ENCODE peak calls at places on chromosomes 3 and 15, in ten cellular contexts. A is activated naive CD4-positive, alpha-beta T cell; Y is DMS153; B is AG09319; L is activated T-helper 1 cell treated with anti-CD3 and anti-CD28 coated beads, Interleukin-2, amount 50 U/mL, for 16 hours; V is NCI-H2029 treated with DMSO at 0.1 percent for 48 hours; O is activated CD8-positive, alpha-beta T cell treated with anti-CD3 and anti-CD28 coated beads for 36 hours; P is stimulated activated CD4-positive, alpha-beta T cell treated with anti-CD3 and anti-CD28 coated beads, TNF-alpha, amount 100 ng/mL, for 1 hour; J is CD8-positive, alpha-beta memory T cell; G is CD4-positive, alpha-beta T cell. F is an unnamed sample.

GRCh38 chr3:23094890-23095462 is 108.2 kb upstream of the UBE2E2 start:
- DNase-seq in Y (peak), A (no peak), J (no peak), L (no peak), G (no peak), P (no peak), O (no peak), V (peak), B (no peak), F (no peak)

GRCh38 chr3:141331370-141332318 is 36.7 kb upstream of the ZBTB38 start:
- DNase-seq in O (no peak), Y (no peak), B (peak), V (no peak), G (no peak), J (no peak), A (no peak), L (no peak), P (no peak), F (no peak)

GRCh38 chr15:79923068-79923514 is 26.3 kb upstream of the MTHFS start:
- DNase-seq in B (no peak), P (peak), A (peak), V (no peak), J (peak), O (peak), G (peak), Y (no peak), L (peak), F (no peak)

GRCh38 chr3:194910414-194910979 is 224.8 kb downstream of the FAM43A start:
- DNase-seq in V (no peak), G (no peak), B (no peak), J (no peak), Y (no peak), P (no peak), O (no peak), A (no peak), L (no peak), F (no peak)

GRCh38 chr15:33094336-33094735 is 100.2 kb downstream of the FMN1 start:
- DNase-seq in B (no peak), Y (no peak), O (no peak), J (no peak), V (no peak), L (no peak), G (no peak), P (no peak), A (no peak), F (no peak)

GRCh38 chr3:47421741-47422649 is 41.2 kb downstream of the PTPN23 start:
- DNase-seq in J (no peak), O (peak), B (no peak), P (no peak), G (no peak), L (no peak), A (no peak), Y (no peak), V (peak), F (no peak)

GRCh38 chr3:196501316-196502064 is 2.1 kb downstream of the RNF168 start:
- DNase-seq in V (no peak), A (no peak), Y (no peak), J (no peak), B (no peak), O (peak), G (no peak), P (peak), L (no peak), F (no peak)

GRCh38 chr15:40443846-40444245 is 3.1 kb downstream of the BAHD1 start:
- DNase-seq in V (no peak), G (no peak), J (no peak), B (no peak), Y (no peak), P (no peak), A (no peak), O (no peak), L (no peak), F (no peak)

GRCh38 chr3:115347737-115348136 is 200.6 kb upstream of the ZBTB20 start:
- DNase-seq in G (no peak), P (no peak), L (no peak), O (no peak), V (no peak), A (no peak), B (no peak), J (no peak), Y (no peak), F (no peak)

GRCh38 chr3:129324855-129325254 is 46.2 kb downstream of the HMCES start:
- DNase-seq in G (no peak), J (no peak), O (no peak), A (no peak), Y (no peak), V (no peak), P (no peak), L (no peak), B (no peak), F (no peak)

GRCh38 chr3:172622916-172623700 is 87.8 kb downstream of the NCEH1 start:
- DNase-seq in A (peak), O (peak), J (peak), Y (peak), B (no peak), P (no peak), V (no peak), L (no peak), G (peak), F (peak)

GRCh38 chr3:69181592-69182211 is 59.3 kb upstream of the LMOD3 start:
- DNase-seq in A (no peak), P (no peak), G (no peak), L (no peak), O (no peak), B (no peak), V (no peak), J (no peak), Y (no peak), F (no peak)

GRCh38 chr3:139559541-139559940 is 20.0 kb upstream of the RBP1 start:
- DNase-seq in A (no peak), Y (no peak), B (no peak), G (no peak), O (no peak), L (no peak), P (no peak), J (no peak), V (no peak), F (no peak)

GRCh38 chr3:10707984-10708868 is 107.8 kb upstream of the SLC6A11 start:
- DNase-seq in P (no peak), A (no peak), L (no peak), O (no peak), J (no peak), Y (no peak), B (no peak), G (no peak), V (no peak), F (no peak)

GRCh38 chr3:159586587-159587202 is 401.9 kb upstream of the IL12A start:
- DNase-seq in J (no peak), L (no peak), O (no peak), A (no peak), G (no peak), B (no peak), Y (no peak), P (no peak), V (no peak), F (no peak)

GRCh38 chr3:156509209-156510174 is 45.4 kb downstream of the SSR3 start:
- DNase-seq in V (peak), L (no peak), O (no peak), P (no peak), G (no peak), B (peak), J (no peak), A (no peak), Y (peak), F (peak)

GRCh38 chr3:47425959-47426358 is 45.1 kb downstream of the PTPN23 start:
- DNase-seq in L (no peak), O (no peak), J (no peak), G (no peak), P (no peak), B (no peak), V (no peak), Y (no peak), A (no peak), F (no peak)

GRCh38 chr3:138328341-138328740 is 1.3 kb downstream of the NME9 start:
- DNase-seq in B (no peak), Y (no peak), A (no peak), J (no peak), O (no peak), L (no peak), V (no peak), P (no peak), G (no peak), F (no peak)

GRCh38 chr15:70835415-70835814 is 18.5 kb downstream of the LARP6 start:
- DNase-seq in V (no peak), G (no peak), L (no peak), Y (no peak), P (no peak), B (no peak), J (no peak), O (no peak), A (no peak), F (no peak)

GRCh38 chr15:92619380-92620101 is 36.0 kb downstream of the FAM174B start:
- DNase-seq in P (no peak), O (no peak), V (no peak), L (no peak), Y (no peak), A (no peak), B (no peak), G (no peak), J (no peak), F (no peak)

GRCh38 chr3:189276481-189277190 is 104.9 kb downstream of the TPRG1 start:
- DNase-seq in O (no peak), L (no peak), V (no peak), P (no peak), Y (no peak), B (peak), G (no peak), A (no peak), J (no peak), F (no peak)

GRCh38 chr3:11629716-11630115 is 14.0 kb downstream of the VGLL4 start:
- DNase-seq in P (no peak), J (no peak), L (no peak), A (no peak), B (no peak), Y (no peak), O (no peak), G (no peak), V (no peak), F (no peak)

GRCh38 chr3:43071313-43071893 is 34.5 kb downstream of the POMGNT2 start:
- DNase-seq in O (peak), A (no peak), P (no peak), L (no peak), V (no peak), J (peak), G (no peak), Y (no peak), B (no peak), F (no peak)

GRCh38 chr15:85494035-85494793 is 113.8 kb downstream of the AKAP13 start:
- DNase-seq in L (no peak), B (no peak), A (no peak), G (no peak), O (no peak), V (no peak), J (no peak), P (no peak), Y (peak), F (no peak)

GRCh38 chr3:50415066-50415465 is 55.7 kb upstream of the TMEM115 start:
- DNase-seq in J (no peak), Y (no peak), O (no peak), P (no peak), V (no peak), B (no peak), G (no peak), A (no peak), L (no peak), F (no peak)

GRCh38 chr3:28840976-28841376 is 439.9 kb upstream of the RBMS3 start:
- DNase-seq in P (no peak), A (no peak), J (no peak), Y (no peak), G (no peak), L (no peak), B (no peak), V (no peak), O (peak), F (no peak)

GRCh38 chr3:27594096-27594690 is 110.0 kb upstream of the SLC4A7 start:
- DNase-seq in P (no peak), B (no peak), L (no peak), V (no peak), O (no peak), Y (no peak), A (no peak), J (no peak), G (no peak), F (no peak)

GRCh38 chr3:20064387-20064786 is 24.1 kb downstream of the KAT2B start:
- DNase-seq in B (no peak), L (no peak), G (no peak), J (no peak), P (no peak), V (no peak), A (no peak), Y (no peak), O (no peak), F (no peak)

GRCh38 chr3:133535971-133536634 is 37.4 kb upstream of the CDV3 start:
- DNase-seq in O (no peak), V (no peak), A (no peak), J (no peak), L (no peak), Y (no peak), G (no peak), B (peak), P (no peak), F (no peak)

GRCh38 chr15:79978694-79979519 is 7.9 kb upstream of the BCL2A1 start:
- DNase-seq in G (no peak), P (no peak), O (no peak), V (no peak), A (no peak), J (no peak), Y (no peak), B (peak), L (no peak), F (no peak)

GRCh38 chr15:78672285-78673003 is 31.4 kb upstream of the CHRNB4 start:
- DNase-seq in O (no peak), Y (no peak), G (no peak), B (no peak), L (no peak), J (no peak), A (no peak), V (no peak), P (no peak), F (no peak)

GRCh38 chr3:153438275-153438674 is 276.2 kb downstream of the RAP2B start:
- DNase-seq in O (no peak), J (no peak), V (no peak), L (no peak), B (no peak), Y (no peak), G (no peak), A (no peak), P (no peak), F (no peak)

GRCh38 chr3:114086356-114086755 is 29.8 kb downstream of the QTRT2 start:
- DNase-seq in A (no peak), L (no peak), J (no peak), O (no peak), P (no peak), B (no peak), V (no peak), G (no peak), Y (no peak), F (no peak)

GRCh38 chr15:34583399-34584320 is at the start of gene GOLGA8B:
- DNase-seq in J (peak), A (peak), P (peak), V (no peak), L (peak), B (no peak), G (peak), Y (peak), O (peak), F (peak)

GRCh38 chr3:171446801-171447578 is 13.2 kb downstream of the TNIK start:
- DNase-seq in B (no peak), V (no peak), Y (no peak), J (no peak), O (no peak), G (no peak), A (no peak), L (no peak), P (no peak), F (no peak)

GRCh38 chr3:31772155-31772761 is 208.8 kb downstream of the OSBPL10 start:
- DNase-seq in J (no peak), Y (no peak), P (no peak), L (no peak), B (no peak), A (no peak), O (no peak), V (no peak), G (no peak), F (no peak)

F was measured in NCI-H2107.